ENCODE peak calls at places on chromosome 6, in six cellular contexts. G is IMR-90, B is SK-N-SH, F is A549, S is K562, M is GM12878. O is an unnamed sample.
A peak's percentile ranks its signal among the peaks of the same experiment; 100 is the strongest.

GRCh38 chr6:48474764-48475674 is 364.0 kb upstream of the PTCHD4 start:
- DNase-seq in G (no peak), B (no peak), F (no peak), S (no peak), M (no peak), O (no peak)

GRCh38 chr6:84498905-84499304 is 265.5 kb downstream of the TBX18 start:
- DNase-seq in G (no peak), B (no peak), F (no peak), S (no peak), M (no peak), O (no peak)

GRCh38 chr6:40950986-40951730 is 87.9 kb downstream of the UNC5CL start:
- DNase-seq in G (peak; percentile 41), B (peak; percentile 27), F (no peak), S (no peak), M (no peak), O (no peak)

GRCh38 chr6:166252601-166253000 is 55.6 kb downstream of the PRR18 start:
- DNase-seq in G (no peak), B (no peak), F (no peak), S (no peak), M (no peak), O (no peak)

GRCh38 chr6:16704706-16705402 is 56.4 kb downstream of the ATXN1 start:
- DNase-seq in G (peak; percentile 79), B (no peak), F (no peak), S (no peak), M (no peak), O (no peak)

GRCh38 chr6:79821859-79822258 is 125.5 kb downstream of the ELOVL4 start:
- DNase-seq in G (peak; percentile 15), B (no peak), F (no peak), S (no peak), M (no peak), O (no peak)

GRCh38 chr6:79249136-79249535 is 14.7 kb upstream of the HMGN3 start:
- DNase-seq in G (no peak), B (no peak), F (no peak), S (no peak), M (no peak), O (no peak)

GRCh38 chr6:85747654-85748053 is 105.0 kb upstream of the SYNCRIP start:
- DNase-seq in G (peak; percentile 84), B (no peak), F (peak; percentile 14), S (no peak), M (no peak), O (peak; percentile 53)

GRCh38 chr6:99821164-99821563 is 172.9 kb downstream of the MCHR2 start:
- DNase-seq in G (no peak), B (no peak), F (no peak), S (no peak), M (no peak), O (no peak)

GRCh38 chr6:57423468-57423867 is 106.0 kb downstream of the PRIM2 start:
- DNase-seq in G (no peak), B (no peak), F (no peak), S (no peak), M (no peak), O (no peak)

GRCh38 chr6:45376310-45377040 is 1.3 kb downstream of the SUPT3H start:
- DNase-seq in G (peak; percentile 30), B (no peak), F (no peak), S (no peak), M (no peak), O (no peak)

GRCh38 chr6:157731221-157731620 is 91.8 kb upstream of the SNX9 start:
- DNase-seq in G (no peak), B (no peak), F (no peak), S (no peak), M (no peak), O (no peak)

GRCh38 chr6:136968831-136969230 is 46.7 kb downstream of the SLC35D3 start:
- DNase-seq in G (no peak), B (peak; percentile 81), F (no peak), S (no peak), M (no peak), O (no peak)

GRCh38 chr6:107713214-107713962 is 110.7 kb downstream of the SCML4 start:
- DNase-seq in G (no peak), B (peak; percentile 35), F (no peak), S (no peak), M (no peak), O (no peak)

GRCh38 chr6:157606516-157606915 is 216.5 kb upstream of the SNX9 start:
- DNase-seq in G (no peak), B (no peak), F (no peak), S (no peak), M (no peak), O (no peak)

GRCh38 chr6:1608222-1608975 is 1.3 kb upstream of the FOXC1 start:
- DNase-seq in G (no peak), B (no peak), F (no peak), S (no peak), M (no peak), O (no peak)

GRCh38 chr6:12422848-12423247 is 132.7 kb downstream of the EDN1 start:
- DNase-seq in G (no peak), B (no peak), F (no peak), S (no peak), M (no peak), O (no peak)

GRCh38 chr6:151269318-151269995 is 29.7 kb downstream of the AKAP12 start:
- DNase-seq in G (peak; percentile 50), B (no peak), F (peak; percentile 37), S (no peak), M (no peak), O (no peak)

GRCh38 chr6:162631546-162631945 is 96.0 kb downstream of the PRKN start:
- DNase-seq in G (no peak), B (no peak), F (no peak), S (no peak), M (no peak), O (no peak)

GRCh38 chr6:135940783-135941182 is 89.3 kb downstream of the PDE7B start:
- DNase-seq in G (no peak), B (no peak), F (no peak), S (no peak), M (no peak), O (no peak)

GRCh38 chr6:135936606-135937005 is 85.1 kb downstream of the PDE7B start:
- DNase-seq in G (peak; percentile 98), B (no peak), F (peak; percentile 82), S (no peak), M (no peak), O (no peak)

GRCh38 chr6:135939216-135939610 is 87.7 kb downstream of the PDE7B start:
- DNase-seq in G (no peak), B (no peak), F (no peak), S (no peak), M (no peak), O (no peak)

GRCh38 chr6:135937126-135937525 is 85.6 kb downstream of the PDE7B start:
- DNase-seq in G (no peak), B (no peak), F (no peak), S (no peak), M (no peak), O (no peak)

DNA sequence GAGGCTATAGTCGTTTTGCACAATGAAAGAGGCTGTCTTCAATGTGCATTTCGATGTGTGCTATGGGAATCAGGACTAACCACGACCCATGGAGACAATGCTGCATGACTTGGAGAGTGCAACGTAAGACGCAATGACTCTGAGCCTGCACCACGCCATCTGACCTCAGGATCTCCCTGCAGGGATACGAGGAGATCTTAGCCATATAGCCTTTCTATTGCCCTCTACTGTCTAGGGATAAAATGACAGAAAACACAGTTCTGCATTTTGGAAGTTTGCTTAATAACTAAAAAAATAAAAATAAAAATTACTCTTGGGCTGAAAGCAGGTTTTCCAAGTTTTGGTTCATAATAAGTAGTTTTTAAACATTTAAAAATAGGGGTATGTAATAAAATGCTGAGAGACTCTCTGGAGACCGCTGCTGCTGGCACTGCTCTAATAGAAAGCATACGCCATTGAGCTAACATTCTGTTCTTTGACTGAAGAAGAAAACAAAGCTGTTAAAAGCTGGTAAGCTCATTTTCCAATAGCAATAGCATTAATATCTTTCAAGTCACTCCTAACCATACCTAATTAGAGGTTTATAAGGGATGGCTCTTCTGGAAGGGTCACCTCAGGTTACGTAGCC is 87.2 kb downstream of the PDE7B start:
- DNase-seq in G (peak; percentile 43), B (peak; percentile 33), F (peak; percentile 17), S (no peak), M (no peak), O (peak; percentile 8)
- TF ChIP-seq SMC3 in G (peak; percentile 21), B (peak; percentile 39), F (no peak), S (no peak), M (peak; percentile 21), O (peak; percentile 26)

GRCh38 chr6:127547909-127548649 is 28.9 kb upstream of the C6orf58 start:
- DNase-seq in G (peak; percentile 17), B (no peak), F (no peak), S (no peak), M (no peak), O (no peak)
- TF ChIP-seq SMC3 in G (peak; percentile 17), B (no peak), F (peak; percentile 14), S (no peak), M (no peak), O (no peak)

DNA sequence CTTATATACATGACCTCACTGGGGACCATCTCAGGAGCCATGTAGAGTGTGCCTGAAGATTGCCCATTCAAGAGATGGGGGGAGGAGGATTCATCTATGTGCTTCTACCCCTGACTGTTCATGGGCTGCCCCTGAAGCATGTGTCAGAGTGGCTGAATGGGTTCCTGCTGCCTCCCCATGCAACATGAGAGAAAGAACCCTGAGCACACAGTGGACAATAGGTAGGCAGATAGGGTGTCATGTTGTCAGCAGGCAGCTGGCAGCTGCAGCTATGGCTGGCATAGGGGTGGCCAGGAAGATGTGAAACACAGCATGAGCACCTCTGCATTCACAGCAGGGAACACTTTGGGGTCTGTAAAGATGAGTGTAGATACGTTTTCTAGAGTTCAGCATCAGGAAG is 208.4 kb upstream of the CNR1 start:
- DNase-seq in G (no peak), B (no peak), F (no peak), S (no peak), M (no peak), O (no peak)
- TF ChIP-seq SMC3 in G (no peak), B (no peak), F (no peak), S (no peak), M (no peak), O (no peak)

DNA sequence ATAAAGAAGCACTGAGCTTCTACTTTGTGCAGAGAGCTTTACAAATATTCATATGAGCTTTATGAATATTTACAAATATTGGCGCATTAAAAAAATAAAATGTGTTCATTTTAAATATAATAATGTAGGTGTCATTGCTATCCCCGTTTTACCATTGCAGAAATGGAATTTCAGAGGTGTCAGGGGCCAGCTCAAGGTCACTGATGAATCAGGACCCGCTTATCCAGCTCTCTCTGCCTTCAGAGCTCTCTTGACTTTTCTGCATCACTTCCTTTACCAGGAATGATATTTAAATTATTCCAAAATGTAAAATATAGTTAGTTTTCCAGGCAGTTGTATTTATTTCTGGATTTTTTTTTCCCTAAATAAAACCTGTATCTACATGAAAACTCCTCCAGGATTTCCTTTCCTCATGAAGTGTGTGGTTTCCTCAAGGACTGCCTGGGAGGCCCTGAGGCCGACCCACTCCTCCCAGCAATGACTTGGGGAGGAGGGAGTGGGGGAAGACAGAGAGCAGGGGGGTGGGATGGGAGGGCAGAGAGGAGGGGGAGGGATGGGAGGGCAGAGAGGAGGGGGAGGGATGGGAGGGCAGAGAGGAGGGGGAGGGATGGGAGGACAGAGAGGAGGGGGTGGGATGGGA is 161.7 kb upstream of the AGPAT4 start:
- DNase-seq in G (no peak), B (no peak), F (no peak), S (no peak), M (no peak), O (no peak)
- TF ChIP-seq SMC3 in G (no peak), B (no peak), F (no peak), S (no peak), M (no peak), O (no peak)

GRCh38 chr6:90103056-90103793 is 193.4 kb downstream of the BACH2 start:
- DNase-seq in G (no peak), B (no peak), F (peak; percentile 9), S (no peak), M (peak; percentile 65), O (peak; percentile 43)
- TF ChIP-seq SMC3 in G (no peak), B (no peak), F (no peak), S (no peak), M (no peak), O (no peak)

GRCh38 chr6:160122744-160123143 is 1.1 kb downstream of the SLC22A1 start:
- DNase-seq in G (no peak), B (no peak), F (no peak), S (no peak), M (no peak), O (no peak)
- TF ChIP-seq SMC3 in G (no peak), B (no peak), F (no peak), S (no peak), M (no peak), O (no peak)

O was measured in HepG2.